ENCODE peak calls at places on chromosome 9, in five cellular contexts. M is PC-3, X is GM23248, F is astrocyte, N is mammary epithelial cell. L is an unnamed sample.

GRCh38 chr9:113715086-113715485 is 161.0 kb upstream of the ZNF618 start:
- DNase-seq in M (no peak), X (peak), F (peak), N (peak), L (no peak)

GRCh38 chr9:3330792-3331420 is 194.9 kb downstream of the RFX3 start:
- DNase-seq in M (peak), X (peak), F (peak), N (peak), L (no peak)

GRCh38 chr9:137435980-137436760 is 5.0 kb downstream of the ENTPD8 start:
- DNase-seq in M (peak), X (peak), F (peak), N (peak), L (no peak)

GRCh38 chr9:99226054-99226453 is 4.0 kb downstream of the SEC61B start:
- DNase-seq in M (no peak), X (no peak), F (no peak), N (no peak), L (no peak)

GRCh38 chr9:12726795-12727194 is 33.6 kb downstream of the TYRP1 start:
- DNase-seq in M (no peak), X (no peak), F (no peak), N (no peak), L (no peak)

GRCh38 chr9:126784401-126784800 is 20.4 kb upstream of the ZBTB43 start:
- DNase-seq in M (no peak), X (no peak), F (no peak), N (no peak), L (no peak)

GRCh38 chr9:76127637-76128036 is 237.2 kb downstream of the PCSK5 start:
- DNase-seq in M (no peak), X (no peak), F (no peak), N (no peak), L (no peak)

GRCh38 chr9:102631559-102631958 is 363.6 kb upstream of the CYLC2 start:
- DNase-seq in M (peak), X (peak), F (no peak), N (peak), L (peak)

GRCh38 chr9:37002036-37002412 is 32.0 kb downstream of the PAX5 start:
- DNase-seq in M (no peak), X (no peak), F (no peak), N (no peak), L (no peak)

GRCh38 chr9:36999728-37000333 is 34.2 kb downstream of the PAX5 start:
- DNase-seq in M (no peak), X (no peak), F (no peak), N (no peak), L (no peak)

GRCh38 chr9:37004424-37004935 is 29.6 kb downstream of the PAX5 start:
- DNase-seq in M (no peak), X (no peak), F (no peak), N (no peak), L (no peak)

GRCh38 chr9:37001461-37001860 is 32.6 kb downstream of the PAX5 start:
- DNase-seq in M (no peak), X (no peak), F (no peak), N (no peak), L (no peak)

DNA sequence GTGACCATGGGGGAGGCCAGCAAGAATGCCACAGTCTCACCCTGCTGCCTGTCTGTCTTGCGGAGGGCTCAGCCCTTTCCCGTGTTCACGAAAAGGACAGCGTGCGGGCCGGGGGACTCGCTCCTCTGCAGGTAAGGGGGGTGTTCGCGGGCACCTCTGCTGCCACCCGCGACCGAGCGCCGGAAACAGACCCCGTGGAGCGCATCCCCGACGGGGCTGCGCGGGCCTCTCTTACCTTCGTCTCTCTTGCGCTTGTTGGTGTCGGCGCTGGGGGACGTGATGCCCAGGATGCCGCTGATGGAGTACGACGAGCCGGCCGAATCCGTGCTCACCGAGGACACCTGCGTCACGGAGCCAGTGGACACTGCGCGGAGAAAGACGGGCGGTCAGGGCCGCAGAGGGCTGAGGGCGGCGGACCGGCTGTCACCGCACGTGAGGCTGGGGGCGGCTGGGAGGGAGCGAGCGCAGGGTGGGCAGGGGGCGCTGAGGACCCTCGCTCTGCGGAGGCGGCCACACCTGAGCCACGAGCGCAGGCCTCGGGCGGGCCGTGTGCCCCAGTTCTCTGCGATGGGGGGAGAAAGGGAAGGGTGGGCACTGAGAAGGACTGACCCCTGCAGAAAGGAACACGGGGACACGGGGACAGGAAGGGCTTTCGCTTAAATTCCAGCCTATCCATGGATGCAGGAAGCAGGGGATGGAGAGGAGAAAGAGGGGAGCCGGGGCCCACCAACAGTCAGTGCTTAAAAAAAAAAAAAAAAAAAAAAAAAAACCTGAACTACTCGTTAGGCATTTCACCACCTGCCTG is 31.5 kb downstream of the PAX5 start:
- DNase-seq in M (no peak), X (no peak), F (no peak), N (no peak), L (no peak)
- TF ChIP-seq EZH2 in M (no peak), X (peak), F (peak), N (peak), L (no peak)

DNA sequence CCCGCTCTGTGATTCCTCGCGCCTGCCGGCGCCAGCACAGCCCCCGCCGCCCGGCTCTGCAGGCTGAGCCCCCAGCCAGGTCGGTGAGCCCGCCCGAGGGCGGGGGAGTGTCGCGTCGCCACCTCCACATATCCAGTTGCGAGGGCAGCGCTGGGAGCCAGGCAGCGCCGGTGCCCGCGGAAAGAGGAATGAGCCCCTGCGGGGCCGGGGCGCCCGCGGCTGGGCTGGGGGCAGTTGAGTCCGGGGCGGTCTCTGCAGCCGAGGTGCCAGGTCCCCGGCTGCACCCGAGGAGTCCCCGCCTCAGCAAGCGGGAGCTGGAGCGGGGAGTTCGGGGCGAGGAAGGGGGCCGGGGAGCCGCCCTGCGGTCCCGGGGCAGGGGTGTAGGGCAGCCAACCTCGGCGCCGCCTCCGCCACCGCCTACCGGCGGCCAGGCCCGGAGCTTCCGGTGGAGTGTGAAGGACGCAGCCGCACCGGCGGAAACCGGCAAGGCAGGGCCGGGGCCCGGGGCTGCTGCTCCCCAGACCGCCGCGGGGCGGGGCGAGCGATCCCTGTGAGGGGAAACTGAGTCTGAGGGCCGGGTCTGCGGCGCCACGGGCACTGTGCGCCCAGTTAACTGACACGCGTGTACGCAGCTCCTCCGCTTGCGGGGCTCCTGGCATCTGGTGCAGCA is 2.3 kb upstream of the TRAF1 start:
- DNase-seq in M (no peak), X (peak), F (no peak), N (peak), L (peak)
- TF ChIP-seq EZH2 in M (no peak), X (no peak), F (no peak), N (no peak), L (no peak)

DNA sequence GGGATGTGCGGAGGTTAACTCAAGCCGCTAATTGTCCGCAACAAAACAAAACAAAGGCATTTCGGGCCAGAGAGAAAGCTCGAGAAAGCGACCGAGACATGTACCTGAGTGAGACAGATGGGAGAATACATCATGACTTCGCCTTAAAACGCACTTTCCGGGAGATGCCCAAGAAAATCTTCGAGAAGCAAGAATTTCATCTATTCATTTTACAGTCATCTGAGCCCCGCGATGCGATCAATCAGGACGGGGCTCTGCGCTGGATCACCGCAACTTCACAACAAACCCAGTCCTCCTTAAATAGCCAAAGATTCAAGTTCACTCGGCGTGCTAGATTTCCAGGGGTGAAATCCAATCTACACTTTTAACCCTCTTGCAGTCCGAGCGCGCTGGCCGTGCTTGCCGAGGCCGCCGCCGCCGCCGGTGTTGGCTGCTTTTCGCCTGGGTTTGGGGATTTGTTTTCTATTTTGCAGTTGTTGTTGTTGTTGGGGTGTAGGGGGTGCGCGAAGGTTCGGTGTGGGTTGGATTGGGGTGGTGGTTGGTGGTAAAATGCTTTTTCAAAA is 482 bp downstream of the NFIB start:
- DNase-seq in M (peak), X (peak), F (no peak), N (no peak), L (no peak)
- TF ChIP-seq EZH2 in M (no peak), X (no peak), F (peak), N (no peak), L (no peak)

GRCh38 chr9:129665008-129665771 is at the start of gene PRRX2:
- DNase-seq in M (no peak), X (peak), F (peak), N (no peak), L (no peak)
- TF ChIP-seq EZH2 in M (no peak), X (no peak), F (peak), N (no peak), L (no peak)

GRCh38 chr9:34624475-34624984 is 4.2 kb upstream of the DCTN3 start:
- DNase-seq in M (no peak), X (no peak), F (no peak), N (no peak), L (no peak)
- TF ChIP-seq EZH2 in M (no peak), X (no peak), F (peak), N (no peak), L (no peak)

GRCh38 chr9:130664191-130665028 is at the start of gene PRDM12:
- DNase-seq in M (no peak), X (peak), F (no peak), N (no peak), L (no peak)
- TF ChIP-seq EZH2 in M (peak), X (peak), F (peak), N (peak), L (peak)

GRCh38 chr9:97220894-97221477 is 86.5 kb upstream of the CCDC180 start:
- DNase-seq in M (no peak), X (no peak), F (no peak), N (no peak), L (no peak)
- TF ChIP-seq EZH2 in M (no peak), X (peak), F (peak), N (no peak), L (no peak)

GRCh38 chr9:92808726-92809451 is 44.3 kb upstream of the BICD2 start:
- DNase-seq in M (peak), X (peak), F (peak), N (peak), L (peak)
- TF ChIP-seq EZH2 in M (no peak), X (no peak), F (peak), N (no peak), L (no peak)

DNA sequence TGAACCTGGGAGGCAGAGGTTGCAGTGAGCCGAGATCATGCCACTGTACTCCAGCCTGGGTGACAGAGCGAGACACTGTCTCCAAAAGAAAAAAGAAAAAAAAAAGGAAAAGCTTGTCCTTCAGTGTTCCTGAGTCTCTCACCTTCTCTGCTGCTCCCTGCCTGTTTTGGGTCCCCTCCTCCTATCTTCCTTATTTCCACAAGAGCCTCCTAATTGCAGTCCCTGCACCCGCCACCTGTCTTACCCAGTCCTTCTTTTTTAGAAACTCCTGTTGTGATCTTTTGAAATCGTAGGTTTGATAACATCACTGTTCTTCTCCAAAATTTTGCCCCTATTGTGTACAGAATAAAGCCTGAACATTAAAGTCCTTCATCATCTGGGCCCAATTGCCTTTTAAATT is 234.9 kb downstream of the SH3GL2 start:
- DNase-seq in M (no peak), X (no peak), F (no peak), N (no peak), L (no peak)
- TF ChIP-seq EZH2 in M (no peak), X (no peak), F (no peak), N (no peak), L (no peak)

DNA sequence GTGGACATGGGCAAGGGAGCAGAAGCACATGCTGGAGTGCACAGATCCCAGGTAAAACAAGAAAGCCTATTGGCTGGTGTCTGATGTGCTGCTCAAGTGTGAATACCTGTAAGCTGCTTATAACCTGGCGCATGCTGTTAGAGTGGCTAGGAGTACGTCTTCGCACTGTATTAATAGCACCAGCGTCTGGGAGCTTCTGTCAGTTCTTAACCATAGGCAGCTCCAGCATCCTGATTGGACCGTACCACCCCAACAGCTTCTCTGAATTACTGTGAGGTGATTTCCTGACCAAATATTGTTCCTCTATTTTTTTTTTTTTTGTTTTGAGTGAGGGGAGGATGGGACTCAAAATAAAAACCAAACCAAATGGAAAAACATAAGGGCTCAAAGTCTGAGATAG is 987.6 kb downstream of the PTPRD start:
- DNase-seq in M (no peak), X (no peak), F (no peak), N (no peak), L (no peak)
- TF ChIP-seq EZH2 in M (no peak), X (no peak), F (no peak), N (no peak), L (no peak)

L was measured in MM.1S.